ENCODE peak calls at places on chromosomes 13 and 19, in seven cellular contexts. One of them, this sample, is unnamed.

GRCh38 chr13:83121904-83122303 is 760.4 kb downstream of the SLITRK1 start:
- DNase-seq in nephron progenitor cell: no peak
- DNase-seq in CD4-positive, alpha-beta T cell: no peak
- DNase-seq in GM13976: no peak
- DNase-seq in stomach: no peak
- DNase-seq in left lung: no peak
- DNase-seq in AG04450: no peak
- DNase-seq in this sample: no peak

GRCh38 chr13:35860661-35861060 is 270.5 kb downstream of the DCLK1 start:
- DNase-seq in CD4-positive, alpha-beta T cell: no peak
- DNase-seq in AG04450: no peak
- DNase-seq in nephron progenitor cell: no peak
- DNase-seq in stomach: no peak
- DNase-seq in left lung: no peak
- DNase-seq in GM13976: no peak
- DNase-seq in this sample: no peak

GRCh38 chr19:33546656-33547055 is 25.1 kb upstream of the PEPD start:
- DNase-seq in stomach: no peak
- DNase-seq in left lung: no peak
- DNase-seq in GM13976: no peak
- DNase-seq in CD4-positive, alpha-beta T cell: no peak
- DNase-seq in nephron progenitor cell: no peak
- DNase-seq in AG04450: no peak
- DNase-seq in this sample: no peak

GRCh38 chr13:99289674-99290337 is 17.4 kb downstream of the GPR183 start:
- DNase-seq in GM13976: no peak
- DNase-seq in stomach: no peak
- DNase-seq in CD4-positive, alpha-beta T cell: no peak
- DNase-seq in left lung: no peak
- DNase-seq in nephron progenitor cell: no peak
- DNase-seq in AG04450: no peak
- DNase-seq in this sample: no peak

GRCh38 chr13:99803141-99803540 is 168.4 kb downstream of the ZIC5 start:
- DNase-seq in GM13976: no peak
- DNase-seq in left lung: no peak
- DNase-seq in nephron progenitor cell: no peak
- DNase-seq in CD4-positive, alpha-beta T cell: no peak
- DNase-seq in stomach: no peak
- DNase-seq in AG04450: no peak
- DNase-seq in this sample: no peak

GRCh38 chr13:34011552-34012085 is 193.7 kb downstream of the RFC3 start:
- DNase-seq in CD4-positive, alpha-beta T cell: no peak
- DNase-seq in nephron progenitor cell: no peak
- DNase-seq in left lung: no peak
- DNase-seq in AG04450: no peak
- DNase-seq in stomach: no peak
- DNase-seq in GM13976: no peak
- DNase-seq in this sample: peak

GRCh38 chr13:111516712-111517640 is 196.5 kb downstream of the TEX29 start:
- DNase-seq in nephron progenitor cell: no peak
- DNase-seq in CD4-positive, alpha-beta T cell: no peak
- DNase-seq in left lung: no peak
- DNase-seq in GM13976: no peak
- DNase-seq in stomach: no peak
- DNase-seq in AG04450: no peak
- DNase-seq in this sample: peak

GRCh38 chr13:58583961-58584360 is 952.4 kb downstream of the PCDH17 start:
- DNase-seq in left lung: no peak
- DNase-seq in AG04450: no peak
- DNase-seq in GM13976: no peak
- DNase-seq in CD4-positive, alpha-beta T cell: no peak
- DNase-seq in stomach: no peak
- DNase-seq in nephron progenitor cell: no peak
- DNase-seq in this sample: no peak

GRCh38 chr19:56942749-56943148 is 102.2 kb upstream of the PEG3 start:
- DNase-seq in AG04450: no peak
- DNase-seq in CD4-positive, alpha-beta T cell: no peak
- DNase-seq in left lung: peak
- DNase-seq in GM13976: peak
- DNase-seq in stomach: peak
- DNase-seq in nephron progenitor cell: peak
- DNase-seq in this sample: no peak

GRCh38 chr19:11125994-11126685 is 29.4 kb downstream of the SPC24 start:
- DNase-seq in stomach: peak
- DNase-seq in GM13976: peak
- DNase-seq in nephron progenitor cell: peak
- DNase-seq in CD4-positive, alpha-beta T cell: peak
- DNase-seq in AG04450: peak
- DNase-seq in left lung: peak
- DNase-seq in this sample: peak

GRCh38 chr13:72463561-72463960 is 263.9 kb downstream of the MZT1 start:
- DNase-seq in left lung: no peak
- DNase-seq in nephron progenitor cell: peak
- DNase-seq in AG04450: no peak
- DNase-seq in CD4-positive, alpha-beta T cell: no peak
- DNase-seq in stomach: no peak
- DNase-seq in GM13976: no peak
- DNase-seq in this sample: no peak

GRCh38 chr13:40590112-40590862 is 76.2 kb downstream of the FOXO1 start:
- DNase-seq in CD4-positive, alpha-beta T cell: no peak
- DNase-seq in nephron progenitor cell: no peak
- DNase-seq in stomach: no peak
- DNase-seq in left lung: no peak
- DNase-seq in AG04450: no peak
- DNase-seq in GM13976: no peak
- DNase-seq in this sample: no peak

GRCh38 chr19:15014579-15014978 is 34.7 kb upstream of the CASP14 start:
- DNase-seq in AG04450: no peak
- DNase-seq in GM13976: no peak
- DNase-seq in left lung: no peak
- DNase-seq in nephron progenitor cell: peak
- DNase-seq in stomach: no peak
- DNase-seq in CD4-positive, alpha-beta T cell: no peak
- DNase-seq in this sample: no peak

GRCh38 chr19:4345656-4346383 is 2.5 kb downstream of the MPND start:
- DNase-seq in nephron progenitor cell: no peak
- DNase-seq in GM13976: no peak
- DNase-seq in left lung: no peak
- DNase-seq in CD4-positive, alpha-beta T cell: no peak
- DNase-seq in stomach: peak
- DNase-seq in AG04450: no peak
- DNase-seq in this sample: no peak

GRCh38 chr19:41309225-41310030 is 544 bp upstream of the CCDC97 start:
- DNase-seq in nephron progenitor cell: no peak
- DNase-seq in left lung: peak
- DNase-seq in CD4-positive, alpha-beta T cell: no peak
- DNase-seq in stomach: no peak
- DNase-seq in GM13976: no peak
- DNase-seq in AG04450: no peak
- DNase-seq in this sample: no peak

DNA sequence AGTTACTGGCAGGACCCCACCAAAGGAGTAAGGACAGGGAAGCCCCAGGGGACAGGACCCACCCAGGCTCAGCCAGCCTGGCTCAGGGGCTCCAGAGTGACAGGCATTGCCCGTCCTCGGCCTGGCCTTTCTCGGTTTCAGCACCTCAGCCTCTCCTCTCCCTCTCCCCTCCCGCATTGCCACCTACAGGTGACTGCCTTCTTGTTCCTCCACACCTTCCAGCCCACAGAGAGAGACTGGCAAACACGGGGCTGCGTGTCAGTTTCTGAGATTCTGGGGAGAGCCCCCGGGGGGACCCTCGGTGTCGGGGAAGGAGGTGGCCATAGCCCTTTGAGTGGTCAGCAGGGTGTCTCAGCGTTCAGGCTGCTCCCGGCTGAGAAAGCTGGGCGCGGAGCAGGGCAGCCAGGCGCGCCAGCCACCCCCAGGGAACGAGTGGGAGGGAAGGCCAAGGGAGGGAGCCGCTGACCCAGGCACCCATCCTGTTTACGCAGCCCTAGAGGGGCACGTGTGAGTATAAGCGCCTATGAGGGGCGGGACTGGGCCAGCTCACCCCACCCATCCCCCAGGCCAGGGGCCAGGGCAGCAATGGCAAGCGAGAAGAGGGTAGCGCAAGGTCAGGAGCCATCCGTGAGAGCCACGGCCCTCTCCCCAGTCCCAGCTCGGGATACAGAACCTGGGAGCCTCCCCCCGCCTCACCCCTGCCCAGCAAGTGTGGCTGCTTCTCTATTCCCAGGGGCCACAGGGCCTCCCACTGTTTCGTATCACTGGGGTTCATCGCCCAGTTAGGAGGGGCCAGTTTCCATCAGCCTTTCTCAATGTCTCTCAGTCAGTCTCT is 743 bp upstream of the DMKN start:
- DNase-seq in left lung: no peak
- DNase-seq in stomach: no peak
- DNase-seq in nephron progenitor cell: peak
- DNase-seq in GM13976: no peak
- DNase-seq in AG04450: no peak
- DNase-seq in CD4-positive, alpha-beta T cell: no peak
- DNase-seq in this sample: no peak
- TF ChIP-seq CTCF in left lung: no peak
- TF ChIP-seq CTCF in stomach: no peak
- TF ChIP-seq CTCF in nephron progenitor cell: no peak
- TF ChIP-seq CTCF in GM13976: no peak
- TF ChIP-seq CTCF in AG04450: no peak
- TF ChIP-seq CTCF in CD4-positive, alpha-beta T cell: no peak
- TF ChIP-seq CTCF in this sample: peak

DNA sequence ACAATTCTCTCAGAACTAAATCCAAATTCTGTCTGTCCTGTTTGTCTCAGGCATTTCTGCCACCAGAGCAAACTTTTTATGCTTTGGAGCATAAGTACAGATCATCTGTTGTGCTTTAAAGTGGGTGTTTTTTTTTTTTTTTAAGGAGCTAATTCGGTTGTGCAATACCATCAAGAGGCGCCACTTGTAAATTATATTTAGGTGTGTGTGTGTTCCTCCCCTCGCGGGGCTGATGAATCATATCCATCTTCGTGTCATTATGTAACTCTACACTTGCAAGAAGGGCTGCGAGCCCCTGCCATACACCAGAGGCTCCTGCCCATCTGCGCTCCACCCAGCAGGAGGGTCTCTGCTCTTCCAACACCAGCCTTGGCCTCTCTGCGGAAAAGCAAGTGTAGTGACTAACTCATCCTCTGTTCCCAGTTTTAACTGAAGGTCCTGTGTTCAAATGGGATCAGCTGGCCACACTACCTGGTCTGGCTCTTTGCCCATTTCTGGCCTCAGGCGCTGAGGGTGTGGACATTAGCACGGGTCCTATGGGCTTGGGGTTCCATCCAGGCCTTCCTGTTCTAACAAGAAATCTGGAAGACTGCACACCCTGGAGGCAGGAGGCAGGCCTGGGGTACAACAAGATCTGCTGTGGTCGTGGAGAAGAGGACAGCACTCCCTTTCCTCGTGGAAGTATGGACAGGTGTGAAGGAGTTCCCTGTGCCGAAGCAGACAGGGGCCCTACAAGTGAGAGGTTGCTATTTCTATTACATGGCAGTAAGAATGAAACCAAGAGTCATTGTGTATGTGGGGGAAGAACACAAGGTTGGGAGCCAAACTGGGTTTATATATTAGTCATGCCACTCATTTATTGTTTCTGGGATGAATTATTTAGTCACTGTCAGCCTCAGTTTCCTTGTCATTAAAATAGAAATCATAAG is 96.1 kb upstream of the MBNL2 start:
- DNase-seq in stomach: no peak
- DNase-seq in AG04450: no peak
- DNase-seq in nephron progenitor cell: no peak
- DNase-seq in left lung: peak
- DNase-seq in CD4-positive, alpha-beta T cell: no peak
- DNase-seq in GM13976: peak
- DNase-seq in this sample: no peak
- TF ChIP-seq CTCF in stomach: no peak
- TF ChIP-seq CTCF in AG04450: no peak
- TF ChIP-seq CTCF in nephron progenitor cell: no peak
- TF ChIP-seq CTCF in left lung: no peak
- TF ChIP-seq CTCF in CD4-positive, alpha-beta T cell: no peak
- TF ChIP-seq CTCF in GM13976: no peak
- TF ChIP-seq CTCF in this sample: no peak

GRCh38 chr13:112975401-112975939 is 6.5 kb downstream of the MCF2L start:
- DNase-seq in CD4-positive, alpha-beta T cell: no peak
- DNase-seq in nephron progenitor cell: no peak
- DNase-seq in left lung: no peak
- DNase-seq in GM13976: no peak
- DNase-seq in stomach: no peak
- DNase-seq in AG04450: no peak
- DNase-seq in this sample: no peak
- TF ChIP-seq CTCF in CD4-positive, alpha-beta T cell: no peak
- TF ChIP-seq CTCF in nephron progenitor cell: no peak
- TF ChIP-seq CTCF in left lung: no peak
- TF ChIP-seq CTCF in GM13976: no peak
- TF ChIP-seq CTCF in stomach: no peak
- TF ChIP-seq CTCF in AG04450: no peak
- TF ChIP-seq CTCF in this sample: no peak

GRCh38 chr13:43023244-43023931 is at the start of gene DNAJC15:
- DNase-seq in nephron progenitor cell: peak
- DNase-seq in GM13976: peak
- DNase-seq in stomach: peak
- DNase-seq in AG04450: peak
- DNase-seq in left lung: peak
- DNase-seq in CD4-positive, alpha-beta T cell: peak
- DNase-seq in this sample: peak
- TF ChIP-seq CTCF in nephron progenitor cell: no peak
- TF ChIP-seq CTCF in GM13976: peak
- TF ChIP-seq CTCF in stomach: no peak
- TF ChIP-seq CTCF in AG04450: no peak
- TF ChIP-seq CTCF in left lung: no peak
- TF ChIP-seq CTCF in CD4-positive, alpha-beta T cell: no peak
- TF ChIP-seq CTCF in this sample: no peak